ENCODE peak calls at places on chromosomes 4 and X, in nine cellular contexts. One of them, this sample, is unnamed.

GRCh38 chr4:47662975-47663374 is 174.9 kb downstream of the CORIN start:
- DNase-seq in adrenal gland: no peak
- DNase-seq in right lobe of liver: no peak
- DNase-seq in breast epithelium: no peak
- DNase-seq in OCI-LY7: peak; percentile 43
- DNase-seq in fibroblast of mammary gland: no peak
- DNase-seq in bronchial epithelial cell: no peak
- DNase-seq in naive thymus-derived CD4-positive, alpha-beta T cell: no peak
- DNase-seq in AG10803: no peak
- DNase-seq in this sample: no peak

GRCh38 chrX:87468941-87469340 is 48.7 kb upstream of the KLHL4 start:
- DNase-seq in adrenal gland: no peak
- DNase-seq in right lobe of liver: no peak
- DNase-seq in breast epithelium: no peak
- DNase-seq in OCI-LY7: no peak
- DNase-seq in fibroblast of mammary gland: no peak
- DNase-seq in bronchial epithelial cell: no peak
- DNase-seq in naive thymus-derived CD4-positive, alpha-beta T cell: no peak
- DNase-seq in AG10803: no peak
- DNase-seq in this sample: no peak

GRCh38 chr4:32462944-32463343 is 1742.8 kb downstream of the PCDH7 start:
- DNase-seq in adrenal gland: no peak
- DNase-seq in right lobe of liver: no peak
- DNase-seq in breast epithelium: no peak
- DNase-seq in OCI-LY7: peak; percentile 52
- DNase-seq in fibroblast of mammary gland: peak; percentile 38
- DNase-seq in bronchial epithelial cell: peak; percentile 38
- DNase-seq in naive thymus-derived CD4-positive, alpha-beta T cell: no peak
- DNase-seq in AG10803: peak; percentile 4
- DNase-seq in this sample: no peak

GRCh38 chr4:55906999-55907398 is 41.7 kb upstream of the CEP135 start:
- DNase-seq in adrenal gland: no peak
- DNase-seq in right lobe of liver: no peak
- DNase-seq in breast epithelium: no peak
- DNase-seq in OCI-LY7: no peak
- DNase-seq in fibroblast of mammary gland: peak; percentile 46
- DNase-seq in bronchial epithelial cell: peak; percentile 87
- DNase-seq in naive thymus-derived CD4-positive, alpha-beta T cell: no peak
- DNase-seq in AG10803: no peak
- DNase-seq in this sample: no peak

GRCh38 chr4:184280591-184281071 is 63.0 kb upstream of the ENPP6 start:
- DNase-seq in adrenal gland: no peak
- DNase-seq in right lobe of liver: no peak
- DNase-seq in breast epithelium: no peak
- DNase-seq in OCI-LY7: peak; percentile 64
- DNase-seq in fibroblast of mammary gland: no peak
- DNase-seq in bronchial epithelial cell: no peak
- DNase-seq in naive thymus-derived CD4-positive, alpha-beta T cell: peak; percentile 21
- DNase-seq in AG10803: no peak
- DNase-seq in this sample: peak; percentile 2

GRCh38 chrX:103197721-103198306 is 17.1 kb upstream of the BEX4 start:
- DNase-seq in adrenal gland: no peak
- DNase-seq in right lobe of liver: no peak
- DNase-seq in breast epithelium: no peak
- DNase-seq in OCI-LY7: no peak
- DNase-seq in fibroblast of mammary gland: peak; percentile 92
- DNase-seq in bronchial epithelial cell: peak; percentile 46
- DNase-seq in naive thymus-derived CD4-positive, alpha-beta T cell: no peak
- DNase-seq in AG10803: peak; percentile 74
- DNase-seq in this sample: no peak

GRCh38 chrX:53316121-53316859 is 34.9 kb upstream of the IQSEC2 start:
- DNase-seq in adrenal gland: no peak
- DNase-seq in right lobe of liver: no peak
- DNase-seq in breast epithelium: no peak
- DNase-seq in OCI-LY7: no peak
- DNase-seq in fibroblast of mammary gland: no peak
- DNase-seq in bronchial epithelial cell: no peak
- DNase-seq in naive thymus-derived CD4-positive, alpha-beta T cell: no peak
- DNase-seq in AG10803: no peak
- DNase-seq in this sample: no peak

GRCh38 chr4:134365852-134366251 is 164.3 kb upstream of the PABPC4L start:
- DNase-seq in adrenal gland: no peak
- DNase-seq in right lobe of liver: no peak
- DNase-seq in breast epithelium: no peak
- DNase-seq in OCI-LY7: no peak
- DNase-seq in fibroblast of mammary gland: no peak
- DNase-seq in bronchial epithelial cell: peak; percentile 4
- DNase-seq in naive thymus-derived CD4-positive, alpha-beta T cell: no peak
- DNase-seq in AG10803: peak; percentile 53
- DNase-seq in this sample: no peak

GRCh38 chr4:177051473-177052060 is 258.1 kb upstream of the NEIL3 start:
- DNase-seq in adrenal gland: no peak
- DNase-seq in right lobe of liver: no peak
- DNase-seq in breast epithelium: no peak
- DNase-seq in OCI-LY7: peak; percentile 51
- DNase-seq in fibroblast of mammary gland: peak; percentile 51
- DNase-seq in bronchial epithelial cell: peak; percentile 54
- DNase-seq in naive thymus-derived CD4-positive, alpha-beta T cell: no peak
- DNase-seq in AG10803: no peak
- DNase-seq in this sample: no peak

DNA sequence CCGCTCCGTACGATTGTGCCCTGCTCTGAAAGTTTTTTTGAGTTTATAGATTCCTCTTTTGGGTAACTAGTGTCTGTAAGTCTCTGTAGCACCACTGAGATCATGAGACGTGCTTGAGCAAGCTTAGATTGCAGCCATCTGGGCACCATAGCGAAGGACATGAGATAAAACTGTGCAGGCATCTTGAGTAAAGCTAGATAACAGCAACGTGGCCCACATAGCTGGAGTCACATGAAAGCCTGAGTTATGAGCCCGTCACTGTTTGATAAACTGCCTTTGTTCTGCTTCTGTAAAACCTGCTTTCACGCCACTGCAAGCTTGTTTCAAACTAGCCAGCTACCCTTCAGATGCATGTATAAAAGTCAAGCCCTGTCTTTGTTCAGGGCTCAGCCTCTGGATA is 359.0 kb upstream of the CXorf51A start:
- DNase-seq in adrenal gland: no peak
- DNase-seq in right lobe of liver: no peak
- DNase-seq in breast epithelium: no peak
- DNase-seq in OCI-LY7: no peak
- DNase-seq in fibroblast of mammary gland: no peak
- DNase-seq in bronchial epithelial cell: no peak
- DNase-seq in naive thymus-derived CD4-positive, alpha-beta T cell: no peak
- DNase-seq in AG10803: no peak
- DNase-seq in this sample: no peak
- H3K4me3 ChIP-seq in adrenal gland: no peak overlapping the region
- H3K4me3 ChIP-seq in right lobe of liver: no peak overlapping the region
- H3K4me3 ChIP-seq in breast epithelium: no peak overlapping the region
- H3K4me3 ChIP-seq in OCI-LY7: no peak overlapping the region
- H3K4me3 ChIP-seq in fibroblast of mammary gland: no peak overlapping the region
- H3K4me3 ChIP-seq in bronchial epithelial cell: no peak overlapping the region
- H3K4me3 ChIP-seq in naive thymus-derived CD4-positive, alpha-beta T cell: no peak overlapping the region
- H3K4me3 ChIP-seq in AG10803: no peak overlapping the region
- H3K4me3 ChIP-seq in this sample: no peak overlapping the region

DNA sequence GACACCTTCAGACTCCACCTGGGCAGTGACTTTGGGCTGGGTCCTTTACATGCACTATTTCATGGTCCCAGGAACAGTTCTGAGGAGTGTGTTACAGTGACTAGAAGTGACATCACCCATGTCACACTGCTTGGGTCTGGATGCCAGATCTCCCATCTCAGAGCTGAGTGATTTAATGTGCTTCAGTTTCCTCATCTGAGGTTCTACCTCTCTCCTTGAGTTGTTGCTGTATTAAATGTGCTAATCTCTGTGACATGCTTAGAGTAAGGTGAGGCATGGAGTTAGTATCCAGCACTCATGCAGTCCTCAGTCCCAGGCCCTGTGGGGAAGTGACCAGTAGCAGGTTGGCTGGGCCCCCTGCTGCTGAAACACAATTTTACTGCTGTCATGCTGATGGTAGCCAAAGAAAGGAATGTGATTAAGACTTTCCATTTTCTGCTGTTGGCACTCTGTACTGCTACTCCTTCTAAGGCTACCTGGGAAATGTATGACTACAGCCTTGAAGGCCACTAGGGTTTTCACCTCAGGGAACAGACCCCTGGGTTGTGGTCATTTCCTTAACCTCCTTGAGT is 639.6 kb downstream of the MID1IP1 start:
- DNase-seq in adrenal gland: no peak
- DNase-seq in right lobe of liver: no peak
- DNase-seq in breast epithelium: no peak
- DNase-seq in OCI-LY7: no peak
- DNase-seq in fibroblast of mammary gland: no peak
- DNase-seq in bronchial epithelial cell: no peak
- DNase-seq in naive thymus-derived CD4-positive, alpha-beta T cell: no peak
- DNase-seq in AG10803: no peak
- DNase-seq in this sample: no peak
- H3K4me3 ChIP-seq in adrenal gland: no peak overlapping the region
- H3K4me3 ChIP-seq in right lobe of liver: no peak overlapping the region
- H3K4me3 ChIP-seq in breast epithelium: no peak overlapping the region
- H3K4me3 ChIP-seq in OCI-LY7: no peak overlapping the region
- H3K4me3 ChIP-seq in fibroblast of mammary gland: no peak overlapping the region
- H3K4me3 ChIP-seq in bronchial epithelial cell: no peak overlapping the region
- H3K4me3 ChIP-seq in naive thymus-derived CD4-positive, alpha-beta T cell: no peak overlapping the region
- H3K4me3 ChIP-seq in AG10803: no peak overlapping the region
- H3K4me3 ChIP-seq in this sample: no peak overlapping the region

DNA sequence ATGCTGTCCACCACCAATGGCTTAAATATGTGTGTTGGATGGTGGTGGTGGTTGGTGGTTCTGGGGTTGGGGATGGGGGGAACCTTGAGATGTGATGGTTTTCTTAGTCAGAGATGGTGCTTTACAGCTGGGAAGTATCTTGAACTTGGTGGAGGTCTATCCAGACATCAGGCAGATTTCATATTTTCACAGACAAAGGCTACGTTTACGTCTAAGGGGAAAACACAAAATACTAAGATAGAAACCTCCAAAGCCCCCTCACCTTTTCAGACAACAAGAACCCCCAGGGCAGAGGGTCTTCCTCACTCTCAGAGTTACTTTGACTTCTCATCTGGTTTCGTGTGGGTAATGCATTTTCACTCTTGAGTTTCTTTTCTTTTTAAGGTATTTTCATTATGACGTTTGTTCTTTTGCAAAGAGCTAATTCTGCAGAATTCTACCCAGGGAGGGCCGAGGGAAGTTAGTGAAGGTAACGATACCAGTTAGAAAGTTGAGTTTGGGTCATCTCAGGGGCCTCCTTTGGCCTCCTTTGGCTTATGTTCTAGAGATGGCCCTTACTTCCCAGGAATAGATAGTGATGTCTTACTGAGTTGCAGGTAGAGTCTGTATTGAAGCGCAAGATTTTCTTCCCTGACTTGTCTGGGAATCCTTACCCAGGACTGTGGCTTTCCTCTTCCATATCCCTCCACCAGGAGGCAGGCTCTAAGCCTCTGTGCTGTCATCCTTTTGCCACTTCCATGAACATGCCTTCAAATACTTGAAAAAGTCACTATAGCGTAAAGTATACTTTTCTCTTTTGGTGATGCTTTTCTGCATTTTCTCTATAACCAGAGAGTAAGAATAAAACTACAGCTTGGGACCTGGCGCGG is 31.9 kb downstream of the RHOH start:
- DNase-seq in adrenal gland: no peak
- DNase-seq in right lobe of liver: no peak
- DNase-seq in breast epithelium: no peak
- DNase-seq in OCI-LY7: no peak
- DNase-seq in fibroblast of mammary gland: peak; percentile 18
- DNase-seq in bronchial epithelial cell: no peak
- DNase-seq in naive thymus-derived CD4-positive, alpha-beta T cell: no peak
- DNase-seq in AG10803: no peak
- DNase-seq in this sample: no peak
- H3K4me3 ChIP-seq in adrenal gland: no peak overlapping the region
- H3K4me3 ChIP-seq in right lobe of liver: no peak overlapping the region
- H3K4me3 ChIP-seq in breast epithelium: no peak overlapping the region
- H3K4me3 ChIP-seq in OCI-LY7: no peak overlapping the region
- H3K4me3 ChIP-seq in fibroblast of mammary gland: no peak overlapping the region
- H3K4me3 ChIP-seq in bronchial epithelial cell: no peak overlapping the region
- H3K4me3 ChIP-seq in naive thymus-derived CD4-positive, alpha-beta T cell: peak overlapping the region; percentile 21
- H3K4me3 ChIP-seq in AG10803: no peak overlapping the region
- H3K4me3 ChIP-seq in this sample: no peak overlapping the region

GRCh38 chrX:38799995-38800394 is 1.3 kb upstream of the MID1IP1 start:
- DNase-seq in adrenal gland: no peak
- DNase-seq in right lobe of liver: no peak
- DNase-seq in breast epithelium: no peak
- DNase-seq in OCI-LY7: peak; percentile 39
- DNase-seq in fibroblast of mammary gland: peak; percentile 16
- DNase-seq in bronchial epithelial cell: no peak
- DNase-seq in naive thymus-derived CD4-positive, alpha-beta T cell: no peak
- DNase-seq in AG10803: no peak
- DNase-seq in this sample: no peak

GRCh38 chrX:38803286-38803608 is 2.0 kb downstream of the MID1IP1 start:
- DNase-seq in adrenal gland: no peak
- DNase-seq in right lobe of liver: no peak
- DNase-seq in breast epithelium: no peak
- DNase-seq in OCI-LY7: peak; percentile 45
- DNase-seq in fibroblast of mammary gland: no peak
- DNase-seq in bronchial epithelial cell: no peak
- DNase-seq in naive thymus-derived CD4-positive, alpha-beta T cell: no peak
- DNase-seq in AG10803: no peak
- DNase-seq in this sample: no peak

GRCh38 chrX:38803609-38804480 is 2.6 kb downstream of the MID1IP1 start:
- DNase-seq in adrenal gland: peak; percentile 84
- DNase-seq in right lobe of liver: peak; percentile 95
- DNase-seq in breast epithelium: peak; percentile 62
- DNase-seq in OCI-LY7: peak; percentile 77
- DNase-seq in fibroblast of mammary gland: peak; percentile 78
- DNase-seq in bronchial epithelial cell: peak; percentile 39
- DNase-seq in naive thymus-derived CD4-positive, alpha-beta T cell: peak; percentile 83
- DNase-seq in AG10803: peak; percentile 61
- DNase-seq in this sample: peak; percentile 68

GRCh38 chrX:38798956-38799355 is 2.3 kb upstream of the MID1IP1 start:
- DNase-seq in adrenal gland: no peak
- DNase-seq in right lobe of liver: no peak
- DNase-seq in breast epithelium: no peak
- DNase-seq in OCI-LY7: no peak
- DNase-seq in fibroblast of mammary gland: peak; percentile 79
- DNase-seq in bronchial epithelial cell: peak; percentile 67
- DNase-seq in naive thymus-derived CD4-positive, alpha-beta T cell: no peak
- DNase-seq in AG10803: peak; percentile 64
- DNase-seq in this sample: no peak

DNA sequence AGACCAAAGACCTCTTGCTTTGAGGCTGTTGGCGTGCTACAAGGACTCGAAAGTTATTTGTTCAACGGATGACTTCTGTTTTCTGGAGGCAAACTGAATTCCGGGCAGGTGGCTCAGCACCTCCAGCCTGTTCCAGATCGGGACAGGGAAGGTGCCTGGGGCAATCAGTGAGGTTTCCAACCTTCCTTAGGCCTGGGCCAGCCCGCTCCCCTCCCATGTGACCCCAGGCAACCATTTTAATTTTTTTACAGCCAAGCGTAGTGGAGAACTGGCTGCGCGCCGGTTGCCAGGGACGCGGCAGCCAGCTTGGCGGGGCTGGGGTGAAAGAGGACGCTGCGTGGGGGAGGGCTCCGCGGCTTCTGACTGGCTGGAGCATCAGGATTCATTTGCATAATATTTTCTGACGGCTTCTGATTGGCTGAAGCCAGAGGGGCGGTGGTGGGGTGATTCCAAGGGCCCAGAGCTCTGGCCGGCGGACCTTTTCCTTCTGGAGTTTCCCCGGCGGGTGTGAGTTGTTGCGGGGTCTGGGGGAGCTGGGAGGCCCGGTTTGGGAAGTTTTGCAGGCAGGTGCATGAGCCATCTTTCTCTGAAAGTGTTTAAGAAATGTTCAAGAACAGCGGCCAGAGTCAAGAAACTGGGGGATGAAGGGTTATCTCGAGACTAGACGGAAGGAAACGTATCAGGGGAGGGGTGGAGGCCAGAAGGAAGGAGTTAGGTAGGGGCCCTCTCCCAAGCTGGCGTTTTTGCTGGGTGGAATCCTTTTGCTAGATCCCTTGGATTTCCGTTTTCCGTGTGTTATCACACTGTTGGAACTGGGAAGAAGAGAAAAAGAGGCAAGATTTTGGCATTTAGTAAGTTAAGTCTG is at the start of gene MID1IP1:
- DNase-seq in adrenal gland: peak; percentile 89
- DNase-seq in right lobe of liver: peak; percentile 94
- DNase-seq in breast epithelium: peak; percentile 88
- DNase-seq in OCI-LY7: peak; percentile 88
- DNase-seq in fibroblast of mammary gland: peak; percentile 90
- DNase-seq in bronchial epithelial cell: peak; percentile 82
- DNase-seq in naive thymus-derived CD4-positive, alpha-beta T cell: peak; percentile 75
- DNase-seq in AG10803: peak; percentile 88
- DNase-seq in this sample: peak; percentile 90
- H3K4me3 ChIP-seq in adrenal gland: peak within 1 kb of the TSS; percentile 40
- H3K4me3 ChIP-seq in right lobe of liver: peak within 1 kb of the TSS; percentile 60
- H3K4me3 ChIP-seq in breast epithelium: peak within 1 kb of the TSS; percentile 47
- H3K4me3 ChIP-seq in OCI-LY7: peak within 1 kb of the TSS; percentile 99
- H3K4me3 ChIP-seq in fibroblast of mammary gland: peak within 1 kb of the TSS; percentile 62
- H3K4me3 ChIP-seq in bronchial epithelial cell: peak within 1 kb of the TSS; percentile 49
- H3K4me3 ChIP-seq in naive thymus-derived CD4-positive, alpha-beta T cell: peak within 1 kb of the TSS; percentile 62
- H3K4me3 ChIP-seq in AG10803: peak within 1 kb of the TSS; percentile 62
- H3K4me3 ChIP-seq in this sample: peak within 1 kb of the TSS; percentile 29

This sample was measured in prostate gland.